ENCODE peak calls at places on chromosomes 2 and 18, in nine cellular contexts. X is hepatocyte, R is prostate gland, Q is ovary, D is adipocyte, G is tibial nerve, I is psoas muscle, M is heart left ventricle, O is lower lobe of right lung. B is an unnamed sample.

GRCh38 chr2:232976666-232977437 is 36.2 kb downstream of the NGEF start:
- DNase-seq in X (no peak), R (no peak), Q (no peak), D (no peak), G (no peak), I (no peak), M (no peak), O (no peak), B (no peak)

GRCh38 chr2:144183744-144184143 is 336.2 kb downstream of the ZEB2 start:
- DNase-seq in X (peak; percentile 7), R (no peak), Q (no peak), D (peak; percentile 84), G (no peak), I (no peak), M (no peak), O (no peak), B (no peak)

GRCh38 chr18:7725897-7726296 is 158.8 kb downstream of the PTPRM start:
- DNase-seq in X (no peak), R (no peak), Q (no peak), D (no peak), G (no peak), I (no peak), M (no peak), O (no peak), B (no peak)

GRCh38 chr18:36035253-36035652 is 32.1 kb downstream of the RPRD1A start:
- DNase-seq in X (no peak), R (no peak), Q (no peak), D (peak; percentile 40), G (no peak), I (no peak), M (no peak), O (no peak), B (no peak)

GRCh38 chr2:241924909-241925250 is 55.4 kb downstream of the RTP5 start:
- DNase-seq in X (no peak), R (no peak), Q (no peak), D (no peak), G (no peak), I (no peak), M (no peak), O (peak; percentile 33), B (peak; percentile 38)

GRCh38 chr2:67234443-67234842 is 162.7 kb upstream of the ETAA1 start:
- DNase-seq in X (peak; percentile 14), R (no peak), Q (no peak), D (peak; percentile 66), G (no peak), I (no peak), M (no peak), O (no peak), B (no peak)

GRCh38 chr2:68726608-68727367 is 7.8 kb upstream of the ARHGAP25 start:
- DNase-seq in X (no peak), R (no peak), Q (no peak), D (no peak), G (no peak), I (no peak), M (no peak), O (no peak), B (no peak)

GRCh38 chr2:67684991-67685390 is 287.9 kb downstream of the ETAA1 start:
- DNase-seq in X (no peak), R (no peak), Q (no peak), D (no peak), G (no peak), I (no peak), M (no peak), O (no peak), B (no peak)

GRCh38 chr18:6948238-6948637 is 169.4 kb downstream of the LAMA1 start:
- DNase-seq in X (no peak), R (no peak), Q (no peak), D (no peak), G (no peak), I (no peak), M (no peak), O (no peak), B (no peak)

DNA sequence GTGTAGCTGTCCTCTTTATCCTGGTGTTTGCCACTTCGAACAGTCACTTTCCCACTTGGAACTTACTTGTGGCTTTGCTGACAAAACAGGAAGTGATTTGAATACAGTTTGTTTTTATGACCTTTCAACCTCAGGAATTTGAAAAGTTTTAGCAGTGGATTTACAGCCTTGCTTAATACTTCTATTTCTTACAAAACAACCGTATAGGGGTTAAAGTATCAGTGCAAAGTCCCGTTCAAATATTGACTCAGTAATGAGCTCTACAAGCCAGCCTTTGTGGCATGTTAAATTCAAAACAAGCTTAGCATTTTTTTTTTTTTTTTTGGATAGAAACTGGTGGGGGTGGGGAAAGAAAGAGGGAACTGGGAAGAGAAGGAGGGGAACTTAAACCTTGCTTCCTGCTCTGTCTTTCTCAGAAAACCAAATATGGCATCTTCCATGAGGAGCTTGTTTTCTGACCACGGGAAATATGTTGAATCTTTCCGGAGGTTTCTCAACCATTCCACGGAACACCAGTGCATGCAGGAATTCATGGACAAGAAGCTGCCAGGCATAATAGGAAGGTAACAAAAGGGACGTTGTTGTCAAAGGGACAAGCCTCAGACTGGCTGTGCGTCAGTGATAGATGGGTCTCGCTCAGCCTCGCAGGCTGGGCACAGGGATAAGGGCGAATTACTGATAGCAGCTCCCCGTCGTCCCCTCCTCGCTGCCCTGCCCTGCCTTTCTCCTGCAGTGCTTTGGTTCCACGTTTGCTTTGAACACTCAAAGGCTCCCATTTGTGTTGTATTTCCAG is at the start of gene HNMT:
- DNase-seq in X (peak; percentile 71), R (peak; percentile 47), Q (peak; percentile 46), D (peak; percentile 65), G (no peak), I (peak; percentile 58), M (peak; percentile 52), O (peak; percentile 53), B (no peak)
- H3K4me3 ChIP-seq in X (peak within 1 kb of the TSS; percentile 16), R (peak within 1 kb of the TSS; percentile 39), Q (peak within 1 kb of the TSS; percentile 49), D (peak within 1 kb of the TSS; percentile 94), G (peak within 1 kb of the TSS; percentile 49), I (peak within 1 kb of the TSS; percentile 64), M (peak within 1 kb of the TSS; percentile 56), O (peak within 1 kb of the TSS; percentile 58), B (no peak within 1 kb of the TSS)

GRCh38 chr2:219495531-219496122 is 3.1 kb upstream of the GMPPA start:
- DNase-seq in X (peak; percentile 77), R (no peak), Q (no peak), D (peak; percentile 84), G (no peak), I (peak; percentile 88), M (no peak), O (no peak), B (no peak)

GRCh38 chr2:219497495-219498279 is 1.0 kb upstream of the GMPPA start:
- DNase-seq in X (peak; percentile 89), R (peak; percentile 85), Q (peak; percentile 91), D (peak; percentile 89), G (peak; percentile 79), I (peak; percentile 94), M (peak; percentile 96), O (peak; percentile 95), B (peak; percentile 85)

GRCh38 chr2:219494952-219495530 is 3.6 kb upstream of the GMPPA start:
- DNase-seq in X (no peak), R (no peak), Q (no peak), D (no peak), G (no peak), I (no peak), M (no peak), O (no peak), B (no peak)

GRCh38 chr2:219496781-219497494 is 1.8 kb upstream of the GMPPA start:
- DNase-seq in X (no peak), R (no peak), Q (peak; percentile 74), D (no peak), G (no peak), I (peak; percentile 74), M (no peak), O (no peak), B (no peak)

DNA sequence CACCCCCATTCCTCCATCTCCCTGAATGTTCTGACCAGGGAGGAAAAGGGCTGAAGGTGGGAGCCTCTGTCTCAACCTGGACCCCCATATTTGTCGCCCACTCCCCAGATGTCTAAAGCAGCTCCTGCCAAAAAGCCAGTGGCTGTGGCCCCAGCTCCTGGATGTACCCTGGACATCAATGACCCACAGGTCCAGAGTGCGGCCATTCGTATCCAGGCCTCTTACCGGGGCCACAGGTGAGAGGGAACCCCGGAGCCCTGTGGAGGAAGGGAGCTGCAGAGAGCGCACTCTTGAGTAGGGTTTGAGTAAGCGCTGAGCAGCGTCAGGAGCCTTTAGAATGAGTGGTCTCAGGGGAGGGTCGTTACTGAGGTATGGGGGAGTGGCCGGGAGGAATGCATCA is 2.4 kb upstream of the GMPPA start:
- DNase-seq in X (no peak), R (no peak), Q (no peak), D (no peak), G (no peak), I (no peak), M (no peak), O (no peak), B (no peak)
- H3K27me3 ChIP-seq in X (peaks cover 54% of the 10 kb centered on the region), R (no peaks in the 10 kb centered on the region), Q (no peaks in the 10 kb centered on the region), D (no peaks in the 10 kb centered on the region), G (peaks cover 44% of the 10 kb centered on the region), I (no peaks in the 10 kb centered on the region), M (peaks cover 10% of the 10 kb centered on the region), O (peaks cover 57% of the 10 kb centered on the region), B (peaks cover 29% of the 10 kb centered on the region)

GRCh38 chr2:187546762-187547333 is 7.4 kb downstream of the TFPI start:
- DNase-seq in X (no peak), R (no peak), Q (no peak), D (no peak), G (no peak), I (no peak), M (no peak), O (no peak), B (no peak)
- H3K4me3 ChIP-seq in X (no peak overlapping the region), R (no peak overlapping the region), Q (no peak overlapping the region), D (peak overlapping the region; percentile 36), G (no peak overlapping the region), I (peak overlapping the region; percentile 9), M (no peak overlapping the region), O (peak overlapping the region; percentile 13), B (no peak overlapping the region)

DNA sequence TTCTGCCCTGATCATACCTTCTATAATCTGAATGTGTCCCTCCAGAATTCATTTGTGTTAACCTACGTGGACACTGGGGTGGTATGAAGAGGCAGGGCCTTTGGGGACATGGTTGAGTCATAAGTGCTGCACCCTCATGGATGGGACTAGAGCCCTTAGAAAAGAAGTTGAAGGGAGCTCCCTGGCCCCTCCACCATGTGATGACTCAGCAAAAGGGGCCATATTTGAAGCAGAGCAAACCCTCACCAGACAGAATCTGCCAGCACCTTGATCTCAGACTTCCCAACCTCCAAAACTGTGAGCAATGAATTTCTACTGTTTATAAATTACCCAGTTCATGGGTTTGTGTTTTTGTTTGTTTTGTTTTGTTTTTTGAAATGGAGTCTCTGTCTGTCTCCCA is 33.4 kb upstream of the CD207 start:
- DNase-seq in X (no peak), R (no peak), Q (no peak), D (no peak), G (no peak), I (no peak), M (no peak), O (no peak), B (no peak)
- H3K27me3 ChIP-seq in X (peaks cover 55% of the 10 kb centered on the region), R (no peaks in the 10 kb centered on the region), Q (no peaks in the 10 kb centered on the region), D (peaks cover 55% of the 10 kb centered on the region), G (peaks cover 27% of the 10 kb centered on the region), I (peaks cover 11% of the 10 kb centered on the region), M (peaks cover 26% of the 10 kb centered on the region), O (peaks cover 36% of the 10 kb centered on the region), B (peaks cover 15% of the 10 kb centered on the region)

DNA sequence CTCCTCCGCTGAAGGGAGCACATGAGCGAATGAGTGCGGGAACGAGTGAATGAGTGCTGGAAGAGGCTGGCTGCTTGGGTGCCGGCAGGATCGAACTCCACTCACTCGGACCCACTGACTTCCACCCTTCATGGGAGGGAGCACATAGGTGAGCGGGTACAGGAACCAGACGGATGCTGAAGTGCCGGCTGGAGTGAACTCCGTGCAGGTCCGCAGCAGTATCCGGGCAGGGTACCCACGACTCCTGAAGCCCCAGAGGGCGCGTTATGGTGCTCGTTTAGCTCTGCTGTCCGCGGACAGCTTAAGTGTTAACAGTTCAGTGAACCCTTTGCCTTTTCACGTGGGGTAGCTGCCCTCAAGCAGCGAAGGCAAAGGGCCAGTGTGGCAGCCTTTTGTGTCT is 23.2 kb downstream of the RPRM start:
- DNase-seq in X (no peak), R (no peak), Q (no peak), D (no peak), G (no peak), I (no peak), M (no peak), O (no peak), B (no peak)
- H3K4me3 ChIP-seq in X (no peak overlapping the region), R (no peak overlapping the region), Q (no peak overlapping the region), D (no peak overlapping the region), G (no peak overlapping the region), I (no peak overlapping the region), M (no peak overlapping the region), O (no peak overlapping the region), B (no peak overlapping the region)

B was measured in RWPE2.